ENCODE peak calls at places on chromosomes 11 and 22, in seven cellular contexts. J, G, A, D, L, C and K are unnamed samples.

GRCh38 chr11:44493929-44494328 is 71.5 kb upstream of the CD82 start:
- DNase-seq in A (no peak), G (no peak), D (no peak), L (no peak), C (no peak), J (no peak), K (no peak)

GRCh38 chr22:31106651-31107205 is 640 bp downstream of the SELENOM start:
- DNase-seq in J (peak; percentile 65), G (peak; percentile 26), C (no peak), D (no peak), A (peak; percentile 39), L (no peak), K (no peak)

GRCh38 chr11:113668255-113668654 is 37.9 kb downstream of the TMPRSS5 start:
- DNase-seq in G (no peak), D (no peak), C (no peak), A (no peak), L (no peak), J (no peak), K (no peak)

GRCh38 chr11:122439911-122440782 is 215.4 kb upstream of the UBASH3B start:
- DNase-seq in C (peak; percentile 83), D (no peak), L (no peak), A (peak; percentile 89), J (peak; percentile 25), G (no peak), K (no peak)

GRCh38 chr22:28989035-28989464 is 72.6 kb downstream of the C22orf31 start:
- DNase-seq in C (no peak), J (peak; percentile 69), G (no peak), D (no peak), L (no peak), A (peak; percentile 73), K (peak; percentile 26)

GRCh38 chr11:41579546-41579945 is 120.1 kb upstream of the LRRC4C start:
- DNase-seq in A (no peak), D (no peak), J (no peak), L (no peak), C (no peak), G (no peak), K (no peak)

GRCh38 chr11:129265125-129265788 is 73.1 kb upstream of the ARHGAP32 start:
- DNase-seq in L (no peak), J (no peak), D (no peak), A (no peak), C (no peak), G (no peak), K (no peak)

GRCh38 chr11:9787981-9788521 is 124.2 kb downstream of the SWAP70 start:
- DNase-seq in A (no peak), G (no peak), D (no peak), C (peak; percentile 55), J (peak; percentile 36), L (no peak), K (no peak)

GRCh38 chr22:34986461-34986977 is 79.4 kb upstream of the ISX start:
- DNase-seq in D (no peak), C (no peak), G (no peak), A (no peak), L (no peak), J (no peak), K (no peak)

GRCh38 chr22:33867118-33867863 is 53.0 kb downstream of the LARGE1 start:
- DNase-seq in L (no peak), C (peak; percentile 66), G (no peak), D (no peak), A (no peak), J (peak; percentile 60), K (no peak)

GRCh38 chr11:47186076-47186936 is at the start of gene PACSIN3:
- DNase-seq in L (no peak), C (no peak), G (peak; percentile 25), D (peak; percentile 87), A (peak; percentile 62), J (no peak), K (peak; percentile 75)
- TF ChIP-seq CTCF in L (no peak), C (no peak), G (no peak), D (no peak), A (no peak), J (peak; percentile 26), K (no peak)

DNA sequence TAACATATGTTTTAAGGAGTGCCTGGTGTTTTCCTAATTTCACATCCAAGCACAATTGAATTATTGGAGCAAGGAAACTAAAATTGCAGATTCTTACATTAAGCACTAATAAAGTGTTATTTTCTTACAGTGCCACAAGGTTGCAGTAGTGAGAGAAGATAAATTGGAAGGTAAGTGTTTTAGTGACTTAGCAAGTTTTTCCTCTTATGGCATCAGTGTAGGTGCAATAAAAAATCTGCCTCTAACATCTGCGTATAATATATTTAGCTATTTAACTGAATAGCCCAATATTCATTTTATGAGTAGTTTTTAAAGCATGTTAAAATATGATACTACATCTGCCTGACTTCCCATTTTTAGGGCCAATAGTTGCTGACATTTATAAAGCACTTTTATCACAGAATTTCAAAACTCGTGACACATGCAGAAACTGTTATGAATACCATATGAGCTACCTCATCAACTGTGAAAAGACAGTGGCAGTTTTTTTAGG is 19.0 kb downstream of the POLD3 start:
- DNase-seq in L (no peak), J (no peak), A (peak; percentile 48), D (no peak), C (no peak), G (no peak), K (peak; percentile 31)
- TF ChIP-seq CTCF in L (peak; percentile 21), J (peak; percentile 54), A (peak; percentile 38), D (peak; percentile 51), C (no peak), G (peak; percentile 55), K (peak; percentile 34)

GRCh38 chr22:43796567-43796966 is 15.5 kb downstream of the EFCAB6 start:
- DNase-seq in A (peak; percentile 69), G (peak; percentile 10), J (no peak), L (no peak), C (no peak), D (no peak), K (no peak)
- TF ChIP-seq CTCF in A (peak; percentile 73), G (peak; percentile 61), J (no peak), L (no peak), C (no peak), D (no peak), K (no peak)

GRCh38 chr11:20243974-20244373 is 83.7 kb upstream of the DBX1 start:
- DNase-seq in C (no peak), J (no peak), D (no peak), G (no peak), L (no peak), A (no peak), K (no peak)
- TF ChIP-seq CTCF in C (no peak), J (no peak), D (no peak), G (peak; percentile 49), L (no peak), A (peak; percentile 57), K (no peak)

GRCh38 chr11:65961267-65962135 is at the start of gene SART1:
- DNase-seq in L (peak; percentile 87), C (peak; percentile 99), J (peak; percentile 98), G (peak; percentile 98), A (peak; percentile 99), D (peak; percentile 98), K (peak; percentile 100)

GRCh38 chr11:65962136-65962564 is 616 bp downstream of the SART1 start:
- DNase-seq in G (no peak), A (no peak), L (no peak), C (no peak), D (no peak), J (no peak), K (no peak)

GRCh38 chr11:65960824-65961266 is 689 bp upstream of the SART1 start:
- DNase-seq in J (no peak), A (no peak), C (no peak), D (no peak), L (no peak), G (no peak), K (no peak)

GRCh38 chr11:65958306-65958705 is 3.2 kb upstream of the SART1 start:
- DNase-seq in G (no peak), L (no peak), A (no peak), J (no peak), D (no peak), C (no peak), K (no peak)

GRCh38 chr11:65958774-65959420 is 2.6 kb upstream of the SART1 start:
- DNase-seq in G (no peak), J (no peak), D (no peak), A (peak; percentile 40), C (no peak), L (no peak), K (no peak)
- TF ChIP-seq CTCF in G (no peak), J (no peak), D (no peak), A (no peak), C (no peak), L (no peak), K (no peak)

GRCh38 chr22:47448231-47449035 is 686.0 kb downstream of the TBC1D22A start:
- DNase-seq in L (no peak), J (no peak), D (no peak), A (no peak), C (no peak), G (no peak), K (no peak)

GRCh38 chr22:47449508-47450270 is 687.2 kb downstream of the TBC1D22A start:
- DNase-seq in J (no peak), A (no peak), C (no peak), D (no peak), L (no peak), G (no peak), K (no peak)

GRCh38 chr22:47450876-47451475 is 688.5 kb downstream of the TBC1D22A start:
- DNase-seq in G (no peak), C (no peak), L (no peak), A (no peak), J (no peak), D (no peak), K (no peak)

GRCh38 chr22:47453049-47453448 is 690.6 kb downstream of the TBC1D22A start:
- DNase-seq in A (no peak), D (no peak), J (no peak), G (no peak), C (no peak), L (no peak), K (no peak)

DNA sequence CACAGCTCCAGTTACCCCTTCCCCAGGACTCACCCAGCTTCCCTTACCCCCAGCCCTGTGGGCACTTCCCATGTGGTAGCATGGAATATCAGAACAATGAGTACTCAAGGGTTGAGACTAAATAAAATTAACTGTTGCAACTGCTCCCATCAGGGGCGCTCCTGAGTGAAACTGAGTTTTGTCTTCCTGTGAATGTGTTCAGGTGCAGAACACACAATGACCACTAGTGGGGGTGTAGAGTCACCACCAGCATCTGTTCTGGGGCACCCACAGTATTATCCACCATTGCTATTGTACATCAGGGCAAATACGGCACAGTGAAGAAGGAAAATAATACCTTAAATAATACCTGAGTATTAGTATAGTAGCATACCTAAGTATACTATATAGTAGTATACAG is 689.7 kb downstream of the TBC1D22A start:
- DNase-seq in C (no peak), D (no peak), G (no peak), A (peak; percentile 0), L (no peak), J (no peak), K (no peak)
- TF ChIP-seq CTCF in C (no peak), D (peak; percentile 32), G (peak; percentile 33), A (no peak), L (peak; percentile 35), J (no peak), K (peak; percentile 6)